ENCODE peak calls at places on chromosomes 3 and 15, in four cellular contexts. L, D, Y and I are unnamed samples.

GRCh38 chr3:13879102-13879945 is 547 bp downstream of the WNT7A start:
- DNase-seq in L (no peak), D (no peak), Y (no peak), I (no peak)

GRCh38 chr3:81726132-81726531 is 35.3 kb downstream of the GBE1 start:
- DNase-seq in L (no peak), D (no peak), Y (peak), I (no peak)

GRCh38 chr3:169966951-169967915 is 626 bp downstream of the SEC62 start:
- DNase-seq in L (peak), D (peak), Y (peak), I (peak)

GRCh38 chr3:52193059-52193458 is 4.9 kb upstream of the ALAS1 start:
- DNase-seq in L (no peak), D (no peak), Y (peak), I (no peak)

GRCh38 chr3:32373844-32374243 is 17.8 kb upstream of the CMTM7 start:
- DNase-seq in L (no peak), D (no peak), Y (no peak), I (no peak)

GRCh38 chr3:57298041-57298440 is 5.6 kb upstream of the ASB14 start:
- DNase-seq in L (no peak), D (no peak), Y (peak), I (no peak)

GRCh38 chr3:10294030-10294591 is 1.4 kb upstream of the GHRL start:
- DNase-seq in L (no peak), D (no peak), Y (no peak), I (no peak)

GRCh38 chr3:187746479-187747335 is 1.4 kb upstream of the BCL6 start:
- DNase-seq in L (no peak), D (no peak), Y (peak), I (no peak)

GRCh38 chr3:32467333-32468070 is 35.1 kb downstream of the CMTM6 start:
- DNase-seq in L (peak), D (peak), Y (peak), I (peak)

GRCh38 chr3:161851941-161852566 is 355.4 kb downstream of the OTOL1 start:
- DNase-seq in L (no peak), D (no peak), Y (peak), I (peak)

GRCh38 chr3:45123841-45124269 is 22.3 kb downstream of the CDCP1 start:
- DNase-seq in L (no peak), D (no peak), Y (peak), I (no peak)

GRCh38 chr3:136351351-136351750 is 101.2 kb downstream of the PCCB start:
- DNase-seq in L (no peak), D (no peak), Y (no peak), I (no peak)

GRCh38 chr3:66048051-66048395 is 9.3 kb upstream of the MAGI1 start:
- DNase-seq in L (no peak), D (no peak), Y (no peak), I (no peak)

GRCh38 chr15:41894791-41895463 is 1.1 kb upstream of the SPTBN5 start:
- DNase-seq in L (peak), D (peak), Y (peak), I (peak)

GRCh38 chr3:12601072-12601471 is 44.2 kb downstream of the MKRN2 start:
- DNase-seq in L (no peak), D (no peak), Y (peak), I (no peak)

GRCh38 chr15:29348308-29348914 is 78.8 kb upstream of the NSMCE3 start:
- DNase-seq in L (no peak), D (no peak), Y (no peak), I (no peak)

GRCh38 chr3:194265996-194266657 is 85.0 kb downstream of the CPN2 start:
- DNase-seq in L (no peak), D (no peak), Y (no peak), I (no peak)

GRCh38 chr3:101010316-101010715 is 17.1 kb upstream of the ABI3BP start:
- DNase-seq in L (no peak), D (no peak), Y (peak), I (no peak)

GRCh38 chr15:101384276-101384675 is 89.2 kb upstream of the SNRPA1 start:
- DNase-seq in L (no peak), D (no peak), Y (no peak), I (no peak)

GRCh38 chr3:99394831-99395733 is 243.3 kb upstream of the COL8A1 start:
- DNase-seq in L (no peak), D (no peak), Y (peak), I (no peak)

GRCh38 chr15:100733088-100733487 is 130.7 kb downstream of the ASB7 start:
- DNase-seq in L (no peak), D (no peak), Y (peak), I (no peak)

GRCh38 chr15:80870893-80871292 is 91.7 kb downstream of the CEMIP start:
- DNase-seq in L (no peak), D (no peak), Y (no peak), I (no peak)

GRCh38 chr3:14273886-14274517 is 95.4 kb downstream of the LSM3 start:
- DNase-seq in L (no peak), D (no peak), Y (peak), I (no peak)

GRCh38 chr15:61831505-61831921 is 228.7 kb downstream of the VPS13C start:
- DNase-seq in L (no peak), D (no peak), Y (no peak), I (no peak)

GRCh38 chr3:72756900-72757299 is 91.3 kb downstream of the SHQ1 start:
- DNase-seq in L (peak), D (peak), Y (no peak), I (peak)

GRCh38 chr15:101697488-101697887 is 26.8 kb downstream of the TARS3 start:
- DNase-seq in L (no peak), D (no peak), Y (no peak), I (no peak)

GRCh38 chr15:25658560-25658959 is 204.6 kb downstream of the ATP10A start:
- DNase-seq in L (no peak), D (no peak), Y (no peak), I (no peak)

GRCh38 chr15:64774556-64775523 is 549 bp downstream of the RBPMS2 start:
- DNase-seq in L (no peak), D (peak), Y (peak), I (no peak)